ENCODE peak calls at places on chromosomes 6 and 20, in five cellular contexts. Z, C, D, L and V are unnamed samples.

GRCh38 chr6:38508894-38509293 is 130.8 kb downstream of the BTBD9 start:
- DNase-seq in Z (peak), C (no peak), D (no peak), L (no peak), V (no peak)

GRCh38 chr20:9397928-9398327 is 116.5 kb upstream of the LAMP5 start:
- DNase-seq in Z (peak), C (no peak), D (no peak), L (no peak), V (no peak)

GRCh38 chr6:137779982-137780381 is 87.1 kb upstream of the TNFAIP3 start:
- DNase-seq in Z (no peak), C (no peak), D (no peak), L (no peak), V (no peak)

GRCh38 chr6:46891396-46891795 is 30.3 kb downstream of the ADGRF5 start:
- DNase-seq in Z (no peak), C (no peak), D (no peak), L (no peak), V (no peak)

GRCh38 chr20:38190936-38191371 is 25.9 kb upstream of the TGM2 start:
- DNase-seq in Z (no peak), C (no peak), D (no peak), L (no peak), V (no peak)

GRCh38 chr6:56450882-56451739 is 191.6 kb downstream of the DST start:
- DNase-seq in Z (peak), C (no peak), D (no peak), L (no peak), V (no peak)

GRCh38 chr20:18541741-18542140 is 25.5 kb upstream of the SMIM26 start:
- DNase-seq in Z (peak), C (no peak), D (no peak), L (no peak), V (no peak)

GRCh38 chr6:106085984-106086832 is at the start of gene PRDM1:
- DNase-seq in Z (peak), C (peak), D (peak), L (peak), V (peak)

GRCh38 chr6:45419574-45420082 is 41.9 kb upstream of the SUPT3H start:
- DNase-seq in Z (peak), C (no peak), D (peak), L (peak), V (peak)

GRCh38 chr20:21232546-21233280 is 70.4 kb upstream of the XRN2 start:
- DNase-seq in Z (no peak), C (peak), D (no peak), L (no peak), V (no peak)